ENCODE peak calls at places on chromosomes 3 and 15, in six cellular contexts. U is MM.1S; G is Peyer's patch; Y is cardiac muscle cell; K is CD8-positive, alpha-beta T cell; D is tibial artery. S is an unnamed sample.

GRCh38 chr3:49454457-49454856 is 15.6 kb upstream of the DAG1 start:
- DNase-seq in U (no peak), G (no peak), Y (no peak), K (no peak), D (no peak), S (no peak)

GRCh38 chr3:177231237-177231636 is 34.0 kb upstream of the TBL1XR1 start:
- DNase-seq in U (no peak), G (no peak), Y (no peak), K (no peak), D (no peak), S (no peak)

GRCh38 chr3:57971975-57972374 is 36.2 kb upstream of the FLNB start:
- DNase-seq in U (no peak), G (no peak), Y (no peak), K (no peak), D (no peak), S (no peak)

GRCh38 chr15:98838387-98839259 is 169.0 kb downstream of the PGPEP1L start:
- DNase-seq in U (no peak), G (no peak), Y (no peak), K (no peak), D (no peak), S (no peak)

GRCh38 chr15:55799287-55800212 is 56.6 kb upstream of the PRTG start:
- DNase-seq in U (no peak), G (no peak), Y (peak; percentile 76), K (no peak), D (no peak), S (peak; percentile 64)

GRCh38 chr15:53759333-53759975 is at the start of gene WDR72:
- DNase-seq in U (peak; percentile 23), G (no peak), Y (no peak), K (no peak), D (no peak), S (no peak)

GRCh38 chr3:13141991-13142412 is 68.8 kb upstream of the IQSEC1 start:
- DNase-seq in U (peak; percentile 30), G (no peak), Y (peak; percentile 54), K (no peak), D (peak; percentile 47), S (no peak)

GRCh38 chr15:65338823-65339222 is 34.3 kb downstream of the RNU5B-1 start:
- DNase-seq in U (no peak), G (no peak), Y (no peak), K (no peak), D (no peak), S (no peak)

GRCh38 chr3:103195201-103195600 is 760.4 kb downstream of the ZPLD1 start:
- DNase-seq in U (no peak), G (no peak), Y (no peak), K (no peak), D (no peak), S (no peak)

GRCh38 chr15:67101981-67102929 is 36.9 kb downstream of the SMAD3 start:
- DNase-seq in U (peak; percentile 68), G (no peak), Y (peak; percentile 65), K (peak; percentile 34), D (no peak), S (no peak)

GRCh38 chr3:63251499-63251898 is 26.6 kb upstream of the SYNPR start:
- DNase-seq in U (no peak), G (no peak), Y (no peak), K (no peak), D (no peak), S (no peak)

GRCh38 chr15:41629436-41629835 is 30.8 kb upstream of the MGA start:
- DNase-seq in U (no peak), G (no peak), Y (no peak), K (no peak), D (no peak), S (no peak)

GRCh38 chr15:25188551-25189101 is 233.8 kb downstream of the SNRPN start:
- DNase-seq in U (no peak), G (no peak), Y (no peak), K (no peak), D (no peak), S (no peak)

GRCh38 chr3:41997702-41998551 is 36.0 kb upstream of the ULK4 start:
- DNase-seq in U (peak; percentile 28), G (no peak), Y (peak; percentile 52), K (no peak), D (no peak), S (no peak)

GRCh38 chr3:191499307-191500125 is 38.6 kb downstream of the PYDC2 start:
- DNase-seq in U (no peak), G (no peak), Y (peak; percentile 58), K (no peak), D (no peak), S (no peak)

GRCh38 chr15:92142242-92143232 is 251.1 kb upstream of the ST8SIA2 start:
- DNase-seq in U (no peak), G (no peak), Y (peak; percentile 14), K (no peak), D (no peak), S (peak; percentile 38)

GRCh38 chr3:73353661-73354217 is 271.0 kb downstream of the PDZRN3 start:
- DNase-seq in U (no peak), G (no peak), Y (no peak), K (no peak), D (no peak), S (no peak)

GRCh38 chr3:168443967-168444366 is 348.2 kb upstream of the GOLIM4 start:
- DNase-seq in U (no peak), G (no peak), Y (no peak), K (no peak), D (no peak), S (no peak)

GRCh38 chr15:81723758-81724157 is 322.1 kb downstream of the MEX3B start:
- DNase-seq in U (no peak), G (no peak), Y (no peak), K (no peak), D (no peak), S (no peak)

GRCh38 chr15:100400996-100401395 is 59.2 kb upstream of the ADAMTS17 start:
- DNase-seq in U (no peak), G (no peak), Y (no peak), K (no peak), D (no peak), S (no peak)

GRCh38 chr3:36258381-36258780 is 121.9 kb upstream of the STAC start:
- DNase-seq in U (no peak), G (no peak), Y (no peak), K (no peak), D (no peak), S (no peak)

GRCh38 chr15:48802257-48802656 is 8.6 kb downstream of the CEP152 start:
- DNase-seq in U (peak; percentile 30), G (no peak), Y (no peak), K (no peak), D (no peak), S (no peak)

GRCh38 chr3:188160751-188161150 is 6.8 kb downstream of the LPP start:
- DNase-seq in U (no peak), G (no peak), Y (no peak), K (no peak), D (no peak), S (no peak)
- H3K4me1 ChIP-seq in U (no peaks in the 10 kb centered on the region), G (peaks cover 25% of the 10 kb centered on the region), Y (peaks cover 12% of the 10 kb centered on the region), K (peaks cover 15% of the 10 kb centered on the region), D (peaks cover 48% of the 10 kb centered on the region), S (peaks cover 37% of the 10 kb centered on the region)

GRCh38 chr3:193853511-193854219 is 260.7 kb downstream of the OPA1 start:
- DNase-seq in U (no peak), G (no peak), Y (no peak), K (no peak), D (no peak), S (no peak)

GRCh38 chr3:193851941-193852674 is 259.1 kb downstream of the OPA1 start:
- DNase-seq in U (no peak), G (no peak), Y (peak; percentile 50), K (no peak), D (no peak), S (no peak)

GRCh38 chr3:193852901-193853300 is 259.9 kb downstream of the OPA1 start:
- DNase-seq in U (no peak), G (no peak), Y (peak; percentile 16), K (no peak), D (no peak), S (no peak)

GRCh38 chr3:193850084-193850619 is 257.1 kb downstream of the OPA1 start:
- DNase-seq in U (peak; percentile 62), G (no peak), Y (no peak), K (no peak), D (no peak), S (no peak)

GRCh38 chr3:193851416-193851815 is 258.4 kb downstream of the OPA1 start:
- DNase-seq in U (no peak), G (no peak), Y (no peak), K (no peak), D (no peak), S (no peak)
- H3K4me1 ChIP-seq in U (peaks cover 7% of the 10 kb centered on the region), G (no peaks in the 10 kb centered on the region), Y (peaks cover 6% of the 10 kb centered on the region), K (no peaks in the 10 kb centered on the region), D (peaks cover 8% of the 10 kb centered on the region), S (no peaks in the 10 kb centered on the region)

DNA sequence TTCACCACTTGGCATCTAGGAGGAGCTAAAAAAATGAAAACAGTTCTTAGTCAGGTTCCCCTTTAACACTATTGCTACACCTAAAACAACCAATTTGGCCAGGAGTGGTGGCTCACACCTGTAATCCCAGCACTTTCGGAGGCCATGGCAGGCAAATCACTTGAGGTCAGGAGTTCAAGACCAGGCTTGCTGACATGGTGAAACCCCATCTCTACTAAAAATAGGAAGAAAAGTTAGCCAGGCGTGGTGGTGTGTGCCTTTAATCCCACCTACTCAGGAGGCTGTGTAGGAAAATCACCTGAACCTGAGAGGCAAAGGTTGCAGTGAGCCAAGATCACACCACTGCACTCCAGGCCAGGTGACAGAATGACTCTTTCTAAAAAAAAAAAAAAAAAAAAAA is 124.1 kb downstream of the DGKG start:
- DNase-seq in U (peak; percentile 29), G (no peak), Y (no peak), K (no peak), D (no peak), S (no peak)
- H3K4me1 ChIP-seq in U (peaks cover 15% of the 10 kb centered on the region), G (no peaks in the 10 kb centered on the region), Y (peaks cover 39% of the 10 kb centered on the region), K (peaks cover 5% of the 10 kb centered on the region), D (no peaks in the 10 kb centered on the region), S (peaks cover 3% of the 10 kb centered on the region)

GRCh38 chr3:14426305-14426620 is 23.9 kb downstream of the SLC6A6 start:
- DNase-seq in U (no peak), G (no peak), Y (no peak), K (no peak), D (no peak), S (no peak)
- H3K4me1 ChIP-seq in U (peaks cover 21% of the 10 kb centered on the region), G (peaks cover 32% of the 10 kb centered on the region), Y (no peaks in the 10 kb centered on the region), K (peaks cover 85% of the 10 kb centered on the region), D (peaks cover 2% of the 10 kb centered on the region), S (no peaks in the 10 kb centered on the region)

GRCh38 chr3:188396251-188396650 is 242.3 kb downstream of the LPP start:
- DNase-seq in U (no peak), G (no peak), Y (no peak), K (no peak), D (no peak), S (no peak)
- H3K4me1 ChIP-seq in U (peaks cover 10% of the 10 kb centered on the region), G (peaks cover 8% of the 10 kb centered on the region), Y (peaks cover 33% of the 10 kb centered on the region), K (peaks cover 9% of the 10 kb centered on the region), D (peaks cover 24% of the 10 kb centered on the region), S (peaks cover 40% of the 10 kb centered on the region)

GRCh38 chr3:128486157-128486691 is 6.8 kb downstream of the GATA2 start:
- DNase-seq in U (no peak), G (no peak), Y (no peak), K (no peak), D (no peak), S (no peak)
- H3K4me1 ChIP-seq in U (peaks cover 4% of the 10 kb centered on the region), G (peaks cover 7% of the 10 kb centered on the region), Y (peaks cover 38% of the 10 kb centered on the region), K (peaks cover 59% of the 10 kb centered on the region), D (peaks cover 40% of the 10 kb centered on the region), S (peaks cover 25% of the 10 kb centered on the region)

S was measured in lung.